ENCODE peak calls at places on chromosomes 3 and 15, in four cellular contexts. One of them, this sample, is unnamed.

GRCh38 chr15:72585025-72585424 is 69.5 kb upstream of the GOLGA6B start:
- DNase-seq in A549: no peak
- DNase-seq in K562: no peak
- DNase-seq in WTC11: no peak
- DNase-seq in this sample: no peak

GRCh38 chr3:127483902-127484591 is 106.5 kb downstream of the TPRA1 start:
- DNase-seq in A549: no peak
- DNase-seq in K562: no peak
- DNase-seq in WTC11: no peak
- DNase-seq in this sample: peak; percentile 28

GRCh38 chr15:96107922-96108321 is 222.6 kb upstream of the NR2F2 start:
- DNase-seq in A549: no peak
- DNase-seq in K562: no peak
- DNase-seq in WTC11: no peak
- DNase-seq in this sample: no peak

GRCh38 chr3:29515451-29515850 is 234.6 kb downstream of the RBMS3 start:
- DNase-seq in A549: no peak
- DNase-seq in K562: no peak
- DNase-seq in WTC11: no peak
- DNase-seq in this sample: peak; percentile 7

GRCh38 chr15:31843426-31844055 is 186.8 kb upstream of the CHRNA7 start:
- DNase-seq in A549: no peak
- DNase-seq in K562: no peak
- DNase-seq in WTC11: no peak
- DNase-seq in this sample: no peak

GRCh38 chr3:58151637-58152036 is 59.1 kb downstream of the DNASE1L3 start:
- DNase-seq in A549: no peak
- DNase-seq in K562: no peak
- DNase-seq in WTC11: no peak
- DNase-seq in this sample: no peak

GRCh38 chr15:88467073-88467934 is at the start of the genes MRPL46 and MRPS11:
- DNase-seq in A549: peak; percentile 91
- DNase-seq in K562: peak; percentile 91
- DNase-seq in WTC11: peak; percentile 87
- DNase-seq in this sample: peak; percentile 90

GRCh38 chr3:17810759-17811158 is 68.3 kb upstream of the TBC1D5 start:
- DNase-seq in A549: no peak
- DNase-seq in K562: no peak
- DNase-seq in WTC11: no peak
- DNase-seq in this sample: no peak

GRCh38 chr3:98457543-98457942 is 5.5 kb upstream of the OR5K1 start:
- DNase-seq in A549: no peak
- DNase-seq in K562: no peak
- DNase-seq in WTC11: no peak
- DNase-seq in this sample: peak; percentile 4

GRCh38 chr15:82999426-82999825 is 12.0 kb downstream of the C15orf40 start:
- DNase-seq in A549: no peak
- DNase-seq in K562: no peak
- DNase-seq in WTC11: no peak
- DNase-seq in this sample: no peak

GRCh38 chr15:70976856-70977255 is 84.2 kb downstream of the LRRC49 start:
- DNase-seq in A549: no peak
- DNase-seq in K562: no peak
- DNase-seq in WTC11: no peak
- DNase-seq in this sample: no peak

GRCh38 chr3:8490079-8490552 is 11.5 kb upstream of the LMCD1 start:
- DNase-seq in A549: peak; percentile 38
- DNase-seq in K562: no peak
- DNase-seq in WTC11: no peak
- DNase-seq in this sample: no peak

GRCh38 chr15:67110958-67111864 is 45.8 kb downstream of the SMAD3 start:
- DNase-seq in A549: no peak
- DNase-seq in K562: no peak
- DNase-seq in WTC11: no peak
- DNase-seq in this sample: no peak

GRCh38 chr15:30990451-30991300 is 752 bp downstream of the MTMR10 start:
- DNase-seq in A549: peak; percentile 18
- DNase-seq in K562: no peak
- DNase-seq in WTC11: no peak
- DNase-seq in this sample: peak; percentile 61

GRCh38 chr15:66923438-66923881 is 141.9 kb upstream of the SMAD3 start:
- DNase-seq in A549: peak; percentile 58
- DNase-seq in K562: peak; percentile 62
- DNase-seq in WTC11: peak; percentile 82
- DNase-seq in this sample: peak; percentile 40

GRCh38 chr3:112640333-112640863 is 545 bp downstream of the CCDC80 start:
- DNase-seq in A549: peak; percentile 46
- DNase-seq in K562: no peak
- DNase-seq in WTC11: no peak
- DNase-seq in this sample: no peak

DNA sequence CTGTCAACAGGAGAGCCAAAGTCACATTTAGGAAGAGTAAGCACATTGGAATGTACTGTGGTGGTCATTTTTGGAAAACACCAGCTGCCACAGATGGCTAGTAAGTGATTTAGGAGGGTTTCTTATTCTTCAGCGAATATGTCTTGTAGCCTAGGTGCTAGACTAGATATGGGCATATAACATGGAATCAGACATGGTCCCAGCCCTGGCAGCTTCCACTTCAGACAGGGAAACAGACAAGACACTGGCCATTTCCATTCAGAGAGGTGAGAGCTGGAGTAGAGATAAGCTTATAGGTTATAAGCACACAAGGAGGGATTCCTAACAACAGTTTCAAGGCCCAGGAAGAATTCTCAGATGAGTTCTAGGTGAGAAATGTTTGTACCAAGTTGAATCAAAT is 28.2 kb upstream of the BFSP2 start:
- DNase-seq in A549: no peak
- DNase-seq in K562: no peak
- DNase-seq in WTC11: no peak
- DNase-seq in this sample: no peak
- TF ChIP-seq MAX in A549: no peak
- TF ChIP-seq MAX in K562: no peak
- TF ChIP-seq MAX in WTC11: no peak
- TF ChIP-seq MAX in this sample: no peak

GRCh38 chr3:27468283-27468886 is 15.8 kb downstream of the SLC4A7 start:
- DNase-seq in A549: no peak
- DNase-seq in K562: no peak
- DNase-seq in WTC11: no peak
- DNase-seq in this sample: no peak
- TF ChIP-seq MAX in A549: no peak
- TF ChIP-seq MAX in K562: no peak
- TF ChIP-seq MAX in WTC11: no peak
- TF ChIP-seq MAX in this sample: no peak

GRCh38 chr15:39194431-39194830 is 386.4 kb upstream of the THBS1 start:
- DNase-seq in A549: no peak
- DNase-seq in K562: no peak
- DNase-seq in WTC11: no peak
- DNase-seq in this sample: no peak
- TF ChIP-seq MAX in A549: no peak
- TF ChIP-seq MAX in K562: no peak
- TF ChIP-seq MAX in WTC11: no peak
- TF ChIP-seq MAX in this sample: no peak

DNA sequence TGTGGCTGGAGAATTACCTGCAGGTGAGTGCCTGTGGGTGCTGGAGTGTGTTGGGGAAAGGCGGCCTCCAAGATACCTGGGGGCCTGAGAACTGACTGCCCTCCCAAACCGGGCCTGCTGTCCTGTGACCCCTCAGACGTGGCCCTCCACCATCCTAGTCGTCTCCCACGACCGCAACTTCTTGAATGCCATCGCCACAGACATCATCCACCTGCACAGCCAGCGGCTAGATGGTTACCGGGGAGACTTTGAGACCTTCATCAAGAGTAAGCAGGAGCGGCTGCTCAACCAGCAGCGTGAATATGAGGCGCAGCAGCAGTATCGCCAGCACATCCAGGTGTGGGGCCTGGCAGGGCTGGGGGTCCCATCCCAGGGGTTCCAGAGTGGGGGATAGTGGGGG is 3.4 kb downstream of the ABCF3 start:
- DNase-seq in A549: no peak
- DNase-seq in K562: no peak
- DNase-seq in WTC11: no peak
- DNase-seq in this sample: no peak
- TF ChIP-seq MAX in A549: no peak
- TF ChIP-seq MAX in K562: no peak
- TF ChIP-seq MAX in WTC11: no peak
- TF ChIP-seq MAX in this sample: no peak

DNA sequence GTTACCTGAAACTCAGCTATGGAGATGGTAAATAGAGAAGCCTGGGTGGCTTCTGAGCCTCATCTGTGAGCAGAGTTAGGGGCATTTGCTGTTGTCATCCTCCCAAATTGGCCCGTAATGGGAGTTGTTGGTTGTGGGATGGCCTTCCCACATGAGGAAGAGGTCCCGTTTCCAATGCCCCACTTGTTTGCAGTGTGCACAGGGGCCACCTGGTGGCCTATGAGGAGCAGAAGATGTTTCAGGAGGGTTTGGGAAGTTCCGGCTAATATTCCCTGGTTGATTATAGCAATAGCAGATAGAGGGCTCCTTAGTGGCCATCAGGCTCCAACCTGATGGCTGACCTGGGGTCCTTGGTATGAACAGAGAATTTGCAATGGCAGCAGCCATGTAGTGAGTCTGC is 1546.5 kb downstream of the OTOL1 start:
- DNase-seq in A549: no peak
- DNase-seq in K562: no peak
- DNase-seq in WTC11: peak; percentile 11
- DNase-seq in this sample: no peak
- TF ChIP-seq MAX in A549: no peak
- TF ChIP-seq MAX in K562: no peak
- TF ChIP-seq MAX in WTC11: no peak
- TF ChIP-seq MAX in this sample: no peak

GRCh38 chr15:78065284-78065872 is 12.1 kb downstream of the TBC1D2B start:
- DNase-seq in A549: no peak
- DNase-seq in K562: no peak
- DNase-seq in WTC11: peak; percentile 5
- DNase-seq in this sample: peak; percentile 95
- TF ChIP-seq MAX in A549: no peak
- TF ChIP-seq MAX in K562: no peak
- TF ChIP-seq MAX in WTC11: no peak
- TF ChIP-seq MAX in this sample: peak; percentile 90

GRCh38 chr3:194754091-194754490 is 68.4 kb downstream of the FAM43A start:
- DNase-seq in A549: no peak
- DNase-seq in K562: no peak
- DNase-seq in WTC11: no peak
- DNase-seq in this sample: no peak
- TF ChIP-seq MAX in A549: no peak
- TF ChIP-seq MAX in K562: no peak
- TF ChIP-seq MAX in WTC11: no peak
- TF ChIP-seq MAX in this sample: no peak

GRCh38 chr15:52749250-52749649 is 40.9 kb downstream of the ONECUT1 start:
- DNase-seq in A549: no peak
- DNase-seq in K562: no peak
- DNase-seq in WTC11: no peak
- DNase-seq in this sample: peak; percentile 31
- TF ChIP-seq MAX in A549: no peak
- TF ChIP-seq MAX in K562: no peak
- TF ChIP-seq MAX in WTC11: no peak
- TF ChIP-seq MAX in this sample: no peak

GRCh38 chr3:51983578-51984268 is 388 bp downstream of the ACY1 start:
- DNase-seq in A549: no peak
- DNase-seq in K562: peak; percentile 25
- DNase-seq in WTC11: no peak
- DNase-seq in this sample: no peak

GRCh38 chr3:51982352-51982837 is 940 bp upstream of the ACY1 start:
- DNase-seq in A549: peak; percentile 95
- DNase-seq in K562: peak; percentile 49
- DNase-seq in WTC11: peak; percentile 66
- DNase-seq in this sample: peak; percentile 78

GRCh38 chr3:51985063-51985462 is 1.7 kb downstream of the ACY1 start:
- DNase-seq in A549: no peak
- DNase-seq in K562: no peak
- DNase-seq in WTC11: no peak
- DNase-seq in this sample: no peak

GRCh38 chr3:51984269-51984647 is 923 bp downstream of the ACY1 start:
- DNase-seq in A549: no peak
- DNase-seq in K562: no peak
- DNase-seq in WTC11: no peak
- DNase-seq in this sample: no peak

GRCh38 chr3:51982838-51983577 is at the start of gene ACY1:
- DNase-seq in A549: peak; percentile 81
- DNase-seq in K562: peak; percentile 83
- DNase-seq in WTC11: peak; percentile 85
- DNase-seq in this sample: peak; percentile 95
- TF ChIP-seq MAX in A549: peak; percentile 93
- TF ChIP-seq MAX in K562: peak; percentile 93
- TF ChIP-seq MAX in WTC11: peak; percentile 99
- TF ChIP-seq MAX in this sample: peak; percentile 98

DNA sequence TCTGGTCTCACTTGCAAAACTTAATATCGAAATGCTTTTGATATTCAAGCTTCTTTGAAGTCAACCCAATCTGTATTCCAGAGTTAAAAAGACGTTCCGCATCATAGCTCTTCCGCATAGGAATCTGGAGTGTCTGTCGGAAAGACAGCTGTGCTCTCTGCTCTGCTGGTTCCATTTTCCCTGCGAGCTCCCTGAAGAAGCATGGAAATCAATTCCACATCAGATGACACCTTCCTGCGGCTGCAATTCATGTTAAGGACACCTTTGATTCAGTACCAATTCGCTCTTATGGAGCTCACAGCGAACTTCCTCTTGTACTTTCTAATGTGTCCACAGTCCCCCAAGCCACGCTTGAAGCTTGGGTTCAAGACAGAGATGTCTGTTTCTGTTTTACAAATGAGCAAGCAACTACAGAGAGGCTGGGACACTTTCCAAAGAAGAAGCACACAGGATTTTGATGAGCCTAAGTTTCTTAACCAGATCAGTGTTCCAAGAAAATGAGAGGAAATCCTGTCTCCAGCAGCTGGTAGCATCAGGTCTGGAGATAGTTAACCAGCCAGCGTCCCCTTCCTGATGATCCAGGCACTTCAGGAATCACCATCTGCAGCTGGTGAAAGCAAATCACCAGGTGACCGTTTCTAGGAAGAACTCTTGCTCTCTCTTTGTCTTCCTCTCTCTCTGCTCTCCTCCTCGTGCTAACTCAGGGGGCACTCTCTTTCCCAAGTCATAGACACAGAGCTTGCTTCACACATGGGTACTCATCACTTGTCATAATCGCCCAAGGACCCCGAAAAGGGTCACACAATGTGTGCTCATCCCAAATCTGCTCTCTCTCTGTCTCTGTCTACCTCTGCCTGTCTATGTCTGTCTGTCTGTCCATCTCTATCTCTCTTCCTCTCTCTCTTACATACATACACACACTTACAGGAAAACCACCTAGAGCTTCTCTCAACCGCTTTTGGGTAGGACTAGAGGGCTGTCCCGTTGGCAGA is 281.7 kb downstream of the FAM43A start:
- DNase-seq in A549: no peak
- DNase-seq in K562: no peak
- DNase-seq in WTC11: no peak
- DNase-seq in this sample: no peak
- TF ChIP-seq MAX in A549: no peak
- TF ChIP-seq MAX in K562: no peak
- TF ChIP-seq MAX in WTC11: no peak
- TF ChIP-seq MAX in this sample: no peak

This sample was measured in NB4.